ENCODE peak calls at places on chromosomes 11 and 22, in ten cellular contexts. One of them, this sample, is unnamed.
A peak's percentile ranks its signal among the peaks of the same experiment; 100 is the strongest.

GRCh38 chr11:47899801-47900200 is 51.7 kb upstream of the NUP160 start:
- DNase-seq in IMR-90: no peak
- DNase-seq in ovary: no peak
- DNase-seq in uterus: no peak
- DNase-seq in sigmoid colon: no peak
- DNase-seq in tibial nerve: no peak
- DNase-seq in K562: no peak
- DNase-seq in gastrocnemius medialis: no peak
- DNase-seq in stomach: no peak
- DNase-seq in A549: no peak
- DNase-seq in this sample: no peak

GRCh38 chr11:70364745-70365535 is 33.4 kb upstream of the CTTN start:
- DNase-seq in IMR-90: no peak
- DNase-seq in ovary: no peak
- DNase-seq in uterus: no peak
- DNase-seq in sigmoid colon: no peak
- DNase-seq in tibial nerve: no peak
- DNase-seq in K562: no peak
- DNase-seq in gastrocnemius medialis: no peak
- DNase-seq in stomach: no peak
- DNase-seq in A549: no peak
- DNase-seq in this sample: no peak

GRCh38 chr11:130693543-130693942 is 222.7 kb downstream of the SNX19 start:
- DNase-seq in IMR-90: no peak
- DNase-seq in ovary: no peak
- DNase-seq in uterus: no peak
- DNase-seq in sigmoid colon: no peak
- DNase-seq in tibial nerve: no peak
- DNase-seq in K562: no peak
- DNase-seq in gastrocnemius medialis: no peak
- DNase-seq in stomach: no peak
- DNase-seq in A549: no peak
- DNase-seq in this sample: no peak

GRCh38 chr11:83051760-83052671 is 19.7 kb downstream of the RAB30 start:
- DNase-seq in IMR-90: peak; percentile 98
- DNase-seq in ovary: peak; percentile 59
- DNase-seq in uterus: no peak
- DNase-seq in sigmoid colon: peak; percentile 84
- DNase-seq in tibial nerve: no peak
- DNase-seq in K562: no peak
- DNase-seq in gastrocnemius medialis: peak; percentile 64
- DNase-seq in stomach: no peak
- DNase-seq in A549: no peak
- DNase-seq in this sample: peak; percentile 54

GRCh38 chr22:37260939-37261338 is 16.9 kb upstream of the RAC2 start:
- DNase-seq in IMR-90: peak; percentile 51
- DNase-seq in ovary: peak; percentile 28
- DNase-seq in uterus: no peak
- DNase-seq in sigmoid colon: no peak
- DNase-seq in tibial nerve: peak; percentile 47
- DNase-seq in K562: peak; percentile 70
- DNase-seq in gastrocnemius medialis: no peak
- DNase-seq in stomach: peak; percentile 67
- DNase-seq in A549: peak; percentile 53
- DNase-seq in this sample: peak; percentile 35

GRCh38 chr22:42296381-42296853 is 26.0 kb upstream of the TCF20 start:
- DNase-seq in IMR-90: no peak
- DNase-seq in ovary: no peak
- DNase-seq in uterus: no peak
- DNase-seq in sigmoid colon: peak; percentile 75
- DNase-seq in tibial nerve: no peak
- DNase-seq in K562: no peak
- DNase-seq in gastrocnemius medialis: no peak
- DNase-seq in stomach: peak; percentile 30
- DNase-seq in A549: no peak
- DNase-seq in this sample: no peak

GRCh38 chr22:29521526-29521925 is 32.0 kb downstream of the THOC5 start:
- DNase-seq in IMR-90: no peak
- DNase-seq in ovary: no peak
- DNase-seq in uterus: no peak
- DNase-seq in sigmoid colon: no peak
- DNase-seq in tibial nerve: no peak
- DNase-seq in K562: no peak
- DNase-seq in gastrocnemius medialis: no peak
- DNase-seq in stomach: no peak
- DNase-seq in A549: no peak
- DNase-seq in this sample: no peak

GRCh38 chr11:71120346-71120963 is 131.9 kb downstream of the SHANK2 start:
- DNase-seq in IMR-90: no peak
- DNase-seq in ovary: no peak
- DNase-seq in uterus: no peak
- DNase-seq in sigmoid colon: no peak
- DNase-seq in tibial nerve: no peak
- DNase-seq in K562: no peak
- DNase-seq in gastrocnemius medialis: no peak
- DNase-seq in stomach: peak; percentile 66
- DNase-seq in A549: peak; percentile 21
- DNase-seq in this sample: no peak

GRCh38 chr11:28585007-28585406 is 476.8 kb downstream of the METTL15 start:
- DNase-seq in IMR-90: peak; percentile 84
- DNase-seq in ovary: no peak
- DNase-seq in uterus: no peak
- DNase-seq in sigmoid colon: no peak
- DNase-seq in tibial nerve: no peak
- DNase-seq in K562: no peak
- DNase-seq in gastrocnemius medialis: no peak
- DNase-seq in stomach: no peak
- DNase-seq in A549: no peak
- DNase-seq in this sample: no peak

GRCh38 chr11:128629516-128630106 is 42.3 kb upstream of the ETS1 start:
- DNase-seq in IMR-90: peak; percentile 9
- DNase-seq in ovary: no peak
- DNase-seq in uterus: no peak
- DNase-seq in sigmoid colon: no peak
- DNase-seq in tibial nerve: no peak
- DNase-seq in K562: no peak
- DNase-seq in gastrocnemius medialis: no peak
- DNase-seq in stomach: no peak
- DNase-seq in A549: no peak
- DNase-seq in this sample: no peak

GRCh38 chr11:128627666-128628342 is 40.4 kb upstream of the ETS1 start:
- DNase-seq in IMR-90: no peak
- DNase-seq in ovary: no peak
- DNase-seq in uterus: no peak
- DNase-seq in sigmoid colon: no peak
- DNase-seq in tibial nerve: no peak
- DNase-seq in K562: no peak
- DNase-seq in gastrocnemius medialis: no peak
- DNase-seq in stomach: no peak
- DNase-seq in A549: no peak
- DNase-seq in this sample: no peak

GRCh38 chr11:128628343-128628673 is 41.0 kb upstream of the ETS1 start:
- DNase-seq in IMR-90: no peak
- DNase-seq in ovary: no peak
- DNase-seq in uterus: no peak
- DNase-seq in sigmoid colon: no peak
- DNase-seq in tibial nerve: no peak
- DNase-seq in K562: no peak
- DNase-seq in gastrocnemius medialis: no peak
- DNase-seq in stomach: no peak
- DNase-seq in A549: no peak
- DNase-seq in this sample: no peak

GRCh38 chr11:128626913-128627665 is 39.7 kb upstream of the ETS1 start:
- DNase-seq in IMR-90: no peak
- DNase-seq in ovary: no peak
- DNase-seq in uterus: no peak
- DNase-seq in sigmoid colon: no peak
- DNase-seq in tibial nerve: no peak
- DNase-seq in K562: no peak
- DNase-seq in gastrocnemius medialis: no peak
- DNase-seq in stomach: no peak
- DNase-seq in A549: no peak
- DNase-seq in this sample: no peak

GRCh38 chr11:128628686-128629085 is 41.3 kb upstream of the ETS1 start:
- DNase-seq in IMR-90: no peak
- DNase-seq in ovary: no peak
- DNase-seq in uterus: no peak
- DNase-seq in sigmoid colon: no peak
- DNase-seq in tibial nerve: no peak
- DNase-seq in K562: no peak
- DNase-seq in gastrocnemius medialis: no peak
- DNase-seq in stomach: no peak
- DNase-seq in A549: no peak
- DNase-seq in this sample: no peak
- TF ChIP-seq POLR2A in IMR-90: no peak
- TF ChIP-seq POLR2A in ovary: no peak
- TF ChIP-seq POLR2A in uterus: no peak
- TF ChIP-seq POLR2A in sigmoid colon: no peak
- TF ChIP-seq POLR2A in tibial nerve: no peak
- TF ChIP-seq POLR2A in K562: no peak
- TF ChIP-seq POLR2A in gastrocnemius medialis: no peak
- TF ChIP-seq POLR2A in stomach: no peak
- TF ChIP-seq POLR2A in A549: no peak
- TF ChIP-seq POLR2A in this sample: no peak

GRCh38 chr22:44272330-44272729 is 40.4 kb downstream of the SHISAL1 start:
- DNase-seq in IMR-90: no peak
- DNase-seq in ovary: no peak
- DNase-seq in uterus: no peak
- DNase-seq in sigmoid colon: no peak
- DNase-seq in tibial nerve: no peak
- DNase-seq in K562: no peak
- DNase-seq in gastrocnemius medialis: no peak
- DNase-seq in stomach: no peak
- DNase-seq in A549: no peak
- DNase-seq in this sample: no peak
- TF ChIP-seq POLR2A in IMR-90: no peak
- TF ChIP-seq POLR2A in ovary: no peak
- TF ChIP-seq POLR2A in uterus: no peak
- TF ChIP-seq POLR2A in sigmoid colon: no peak
- TF ChIP-seq POLR2A in tibial nerve: no peak
- TF ChIP-seq POLR2A in K562: no peak
- TF ChIP-seq POLR2A in gastrocnemius medialis: no peak
- TF ChIP-seq POLR2A in stomach: no peak
- TF ChIP-seq POLR2A in A549: no peak
- TF ChIP-seq POLR2A in this sample: no peak

GRCh38 chr11:119093951-119094815 is 7.5 kb downstream of the DPAGT1 start:
- DNase-seq in IMR-90: peak; percentile 38
- DNase-seq in ovary: peak; percentile 40
- DNase-seq in uterus: peak; percentile 44
- DNase-seq in sigmoid colon: no peak
- DNase-seq in tibial nerve: no peak
- DNase-seq in K562: peak; percentile 6
- DNase-seq in gastrocnemius medialis: no peak
- DNase-seq in stomach: peak; percentile 37
- DNase-seq in A549: no peak
- DNase-seq in this sample: no peak
- TF ChIP-seq POLR2A in IMR-90: no peak
- TF ChIP-seq POLR2A in ovary: no peak
- TF ChIP-seq POLR2A in uterus: no peak
- TF ChIP-seq POLR2A in sigmoid colon: no peak
- TF ChIP-seq POLR2A in tibial nerve: no peak
- TF ChIP-seq POLR2A in K562: peak; percentile 83
- TF ChIP-seq POLR2A in gastrocnemius medialis: no peak
- TF ChIP-seq POLR2A in stomach: no peak
- TF ChIP-seq POLR2A in A549: peak; percentile 32
- TF ChIP-seq POLR2A in this sample: no peak

GRCh38 chr11:72823105-72823804 is 9.0 kb downstream of the ATG16L2 start:
- DNase-seq in IMR-90: no peak
- DNase-seq in ovary: peak; percentile 33
- DNase-seq in uterus: no peak
- DNase-seq in sigmoid colon: peak; percentile 65
- DNase-seq in tibial nerve: no peak
- DNase-seq in K562: no peak
- DNase-seq in gastrocnemius medialis: no peak
- DNase-seq in stomach: no peak
- DNase-seq in A549: no peak
- DNase-seq in this sample: no peak

GRCh38 chr11:72820439-72821139 is 6.4 kb downstream of the ATG16L2 start:
- DNase-seq in IMR-90: no peak
- DNase-seq in ovary: no peak
- DNase-seq in uterus: no peak
- DNase-seq in sigmoid colon: no peak
- DNase-seq in tibial nerve: no peak
- DNase-seq in K562: no peak
- DNase-seq in gastrocnemius medialis: no peak
- DNase-seq in stomach: no peak
- DNase-seq in A549: no peak
- DNase-seq in this sample: no peak

GRCh38 chr11:72824020-72824419 is 9.8 kb downstream of the ATG16L2 start:
- DNase-seq in IMR-90: no peak
- DNase-seq in ovary: no peak
- DNase-seq in uterus: no peak
- DNase-seq in sigmoid colon: peak; percentile 65
- DNase-seq in tibial nerve: no peak
- DNase-seq in K562: no peak
- DNase-seq in gastrocnemius medialis: no peak
- DNase-seq in stomach: no peak
- DNase-seq in A549: no peak
- DNase-seq in this sample: no peak

GRCh38 chr11:72821221-72821919 is 7.2 kb downstream of the ATG16L2 start:
- DNase-seq in IMR-90: no peak
- DNase-seq in ovary: peak; percentile 19
- DNase-seq in uterus: peak; percentile 35
- DNase-seq in sigmoid colon: no peak
- DNase-seq in tibial nerve: no peak
- DNase-seq in K562: peak; percentile 55
- DNase-seq in gastrocnemius medialis: no peak
- DNase-seq in stomach: peak; percentile 37
- DNase-seq in A549: no peak
- DNase-seq in this sample: no peak

DNA sequence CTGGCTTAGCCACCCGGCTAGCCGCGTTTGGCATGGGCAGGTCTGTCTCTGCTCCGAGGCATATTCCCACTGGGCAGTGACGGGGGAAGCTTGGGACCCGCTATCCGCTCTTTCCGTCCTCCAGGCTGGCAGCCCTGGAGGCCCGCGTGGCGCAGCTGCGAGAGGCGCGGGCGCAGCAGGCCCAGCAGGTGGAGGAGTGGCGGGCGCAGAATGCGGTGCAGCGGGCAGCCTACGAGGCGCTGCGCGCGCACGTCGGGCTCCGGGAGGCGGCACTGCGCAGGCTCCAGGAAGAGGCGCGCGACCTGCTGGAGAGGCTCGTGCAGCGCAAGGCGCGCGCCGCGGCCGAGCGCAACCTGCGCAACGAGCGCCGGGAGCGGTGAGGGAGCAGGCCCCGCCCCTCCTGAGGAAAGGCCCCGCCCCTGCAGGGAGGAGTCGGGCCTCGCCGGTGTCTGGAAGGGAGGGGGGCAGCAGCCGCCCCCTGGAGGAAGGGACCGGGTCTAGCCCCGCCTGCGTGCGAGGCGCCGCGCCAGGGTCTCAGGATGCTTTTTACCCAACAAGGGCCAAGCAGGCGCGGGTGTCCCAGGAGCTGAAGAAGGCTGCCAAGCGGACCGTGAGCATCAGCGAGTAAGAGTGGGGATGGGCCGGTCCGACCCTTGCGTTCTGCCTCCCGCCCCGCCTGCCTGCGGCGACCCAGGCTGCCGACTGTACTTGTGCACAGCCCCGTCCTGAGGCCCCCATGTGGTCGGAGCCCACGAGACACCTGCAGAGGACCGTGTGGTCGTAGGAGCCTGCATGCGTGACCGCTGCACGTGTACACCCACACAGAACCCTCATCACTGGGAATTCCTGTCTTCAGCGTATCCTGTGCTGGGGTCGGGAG is 7.9 kb downstream of the ATG16L2 start:
- DNase-seq in IMR-90: peak; percentile 84
- DNase-seq in ovary: peak; percentile 92
- DNase-seq in uterus: peak; percentile 94
- DNase-seq in sigmoid colon: peak; percentile 94
- DNase-seq in tibial nerve: peak; percentile 66
- DNase-seq in K562: peak; percentile 95
- DNase-seq in gastrocnemius medialis: peak; percentile 88
- DNase-seq in stomach: peak; percentile 95
- DNase-seq in A549: peak; percentile 94
- DNase-seq in this sample: peak; percentile 47
- TF ChIP-seq POLR2A in IMR-90: no peak
- TF ChIP-seq POLR2A in ovary: no peak
- TF ChIP-seq POLR2A in uterus: peak; percentile 9
- TF ChIP-seq POLR2A in sigmoid colon: peak; percentile 36
- TF ChIP-seq POLR2A in tibial nerve: no peak
- TF ChIP-seq POLR2A in K562: peak; percentile 70
- TF ChIP-seq POLR2A in gastrocnemius medialis: peak; percentile 54
- TF ChIP-seq POLR2A in stomach: no peak
- TF ChIP-seq POLR2A in A549: peak; percentile 86
- TF ChIP-seq POLR2A in this sample: peak; percentile 38